ENCODE peak calls at places on chromosomes 11 and 22, in ten cellular contexts. Y is lower leg skin; Z is GM20000; W is choroid plexus epithelial cell; P is GM06990; H is transverse colon; L is cardiac fibroblast; F is GM12865; S is CD4-positive, alpha-beta T cell; Q is CD8-positive, alpha-beta T cell. G is an unnamed sample.

GRCh38 chr11:90851196-90851595 is 628.3 kb upstream of the CHORDC1 start:
- DNase-seq in S (no peak), Y (no peak), L (no peak), Z (no peak), H (no peak), P (no peak), F (no peak), Q (no peak), W (no peak), G (no peak)

GRCh38 chr11:60887531-60887930 is 18.9 kb downstream of the PRPF19 start:
- DNase-seq in P (no peak), Z (peak), L (peak), Q (peak), Y (no peak), F (peak), S (no peak), H (peak), W (peak), G (peak)

GRCh38 chr22:37669586-37669985 is 5.8 kb upstream of the LGALS1 start:
- DNase-seq in F (no peak), Z (no peak), W (no peak), S (no peak), L (no peak), H (no peak), Y (no peak), Q (no peak), P (no peak), G (no peak)

GRCh38 chr11:120034881-120035620 is 102.9 kb downstream of the TRIM29 start:
- DNase-seq in Y (no peak), L (no peak), W (no peak), F (no peak), Z (no peak), Q (no peak), H (no peak), S (no peak), P (no peak), G (peak)

GRCh38 chr11:46249103-46249942 is 28.1 kb upstream of the CREB3L1 start:
- DNase-seq in F (peak), Y (no peak), Q (no peak), L (peak), P (no peak), S (no peak), H (no peak), Z (no peak), W (peak), G (no peak)

GRCh38 chr11:120182790-120183491 is 27.9 kb upstream of the OAF start:
- DNase-seq in Z (no peak), S (no peak), F (no peak), P (no peak), L (peak), Y (peak), W (no peak), H (peak), Q (no peak), G (no peak)

GRCh38 chr11:62921573-62922188 is 518 bp upstream of the CHRM1 start:
- DNase-seq in F (no peak), S (no peak), P (no peak), W (no peak), Z (no peak), Y (peak), L (no peak), Q (no peak), H (peak), G (no peak)

GRCh38 chr11:74262725-74263124 is 48.7 kb downstream of the P4HA3 start:
- DNase-seq in S (no peak), H (no peak), Z (no peak), F (no peak), Q (no peak), Y (no peak), P (no peak), L (no peak), W (no peak), G (no peak)

GRCh38 chr22:36197601-36198146 is 3.9 kb downstream of the APOL4 start:
- DNase-seq in W (no peak), P (no peak), S (no peak), H (no peak), Y (no peak), L (no peak), Z (peak), F (peak), Q (no peak), G (peak)

GRCh38 chr11:70048279-70049024 is 29.7 kb upstream of the ANO1 start:
- DNase-seq in F (no peak), P (no peak), L (no peak), Q (no peak), Z (no peak), H (peak), S (no peak), W (peak), Y (no peak), G (no peak)

GRCh38 chr11:124753207-124753606 is 1.2 kb upstream of the VSIG2 start:
- DNase-seq in Y (no peak), W (no peak), Q (no peak), P (no peak), H (no peak), F (no peak), S (no peak), L (no peak), Z (no peak), G (peak)

GRCh38 chr11:111727431-111727830 is 38.8 kb downstream of the PPP2R1B start:
- DNase-seq in P (no peak), H (no peak), Y (no peak), W (no peak), L (no peak), Q (no peak), S (no peak), Z (no peak), F (no peak), G (no peak)

GRCh38 chr11:106152824-106153223 is 75.4 kb downstream of the AASDHPPT start:
- DNase-seq in W (peak), H (no peak), Z (no peak), S (no peak), Y (no peak), F (no peak), Q (no peak), P (no peak), L (peak), G (no peak)

GRCh38 chr11:75576017-75576416 is 14.0 kb downstream of the SERPINH1 start:
- DNase-seq in P (no peak), F (no peak), Q (no peak), H (no peak), S (no peak), L (no peak), W (no peak), Z (no peak), Y (no peak), G (no peak)

GRCh38 chr22:35540600-35541253 is at the start of gene RASD2:
- DNase-seq in P (no peak), Y (no peak), W (no peak), S (peak), Q (peak), Z (no peak), H (peak), F (peak), L (no peak), G (no peak)

DNA sequence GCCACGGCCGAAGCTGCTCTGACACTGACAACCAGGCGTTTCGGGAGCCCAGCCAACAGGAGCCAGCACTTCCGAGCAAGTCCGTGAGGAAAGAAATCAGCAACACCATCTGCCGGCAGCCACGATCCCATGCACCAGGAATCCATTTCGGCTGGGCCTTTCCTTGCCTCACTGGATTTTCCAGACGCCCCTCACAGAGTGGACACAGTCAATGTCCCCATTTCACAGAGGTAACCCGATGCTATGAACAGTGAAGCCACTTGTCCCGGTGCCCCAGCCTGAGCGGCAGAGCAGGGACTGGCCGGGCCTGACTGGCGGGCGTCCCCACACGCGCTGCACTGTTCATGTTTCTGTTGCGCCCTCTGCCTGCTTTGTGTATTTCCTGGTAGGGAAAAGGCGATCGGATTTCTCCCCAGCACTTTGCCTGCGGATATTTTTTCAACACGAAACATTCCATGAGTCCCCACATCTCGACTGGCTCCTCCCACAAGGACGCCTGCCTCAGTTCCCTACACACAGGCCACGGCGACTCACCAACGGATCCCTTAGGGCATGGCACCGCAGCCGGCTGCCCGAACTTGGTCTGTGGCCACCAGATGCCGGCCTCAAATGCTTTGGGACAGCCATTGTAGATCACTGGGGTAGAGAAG is 55.3 kb downstream of the TRMU start:
- DNase-seq in W (peak), F (no peak), H (peak), P (no peak), Z (no peak), S (no peak), Q (no peak), L (peak), Y (no peak), G (no peak)
- TF ChIP-seq CTCF in W (peak), F (no peak), H (peak), P (no peak), Z (no peak), S (no peak), Q (no peak), L (peak), Y (no peak), G (no peak)

GRCh38 chr11:57566035-57566504 is 1.4 kb downstream of the UBE2L6 start:
- DNase-seq in Y (peak), S (peak), H (peak), Z (peak), F (peak), L (peak), P (peak), Q (no peak), W (peak), G (peak)

GRCh38 chr11:57566564-57567209 is 785 bp downstream of the UBE2L6 start:
- DNase-seq in W (no peak), F (peak), Q (no peak), P (no peak), H (no peak), Z (peak), L (peak), Y (no peak), S (no peak), G (peak)

GRCh38 chr11:57567210-57567511 is 311 bp downstream of the UBE2L6 start:
- DNase-seq in L (peak), Z (peak), H (peak), Y (no peak), W (peak), Q (peak), P (no peak), F (peak), S (peak), G (peak)

GRCh38 chr11:57560146-57560545 is 7.3 kb downstream of the UBE2L6 start:
- DNase-seq in Q (no peak), H (no peak), W (no peak), Z (no peak), Y (no peak), F (no peak), P (no peak), S (no peak), L (no peak), G (no peak)

DNA sequence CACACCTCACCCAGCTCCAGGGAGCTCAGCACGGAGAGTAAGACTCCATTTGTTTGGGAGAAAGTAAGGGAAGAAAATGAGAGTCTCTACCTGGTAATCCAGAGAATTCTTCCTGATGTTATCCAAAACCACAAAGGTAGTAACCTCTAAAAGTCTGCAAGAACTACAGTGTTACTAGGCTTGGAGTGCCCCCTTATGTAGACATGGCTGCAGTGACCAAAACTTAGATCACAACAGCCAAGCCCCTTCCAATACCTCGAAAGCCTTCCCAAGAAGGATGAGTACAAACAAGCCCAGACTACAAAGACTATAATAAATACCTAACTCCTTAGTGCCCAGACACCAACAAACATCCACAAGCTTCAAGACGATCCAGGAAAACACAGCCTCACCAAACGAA is 4.9 kb downstream of the UBE2L6 start:
- DNase-seq in Y (no peak), P (no peak), S (no peak), F (no peak), W (no peak), Q (no peak), Z (no peak), L (no peak), H (no peak), G (no peak)
- TF ChIP-seq CTCF in Y (no peak), P (no peak), S (no peak), F (no peak), W (no peak), Q (no peak), Z (no peak), L (no peak), H (no peak), G (no peak)

GRCh38 chr11:19116971-19117759 is at the start of gene ZDHHC13:
- DNase-seq in H (peak), Z (peak), F (peak), P (peak), L (peak), Q (peak), W (peak), S (peak), Y (peak), G (peak)
- TF ChIP-seq CTCF in H (no peak), Z (peak), F (peak), P (peak), L (peak), Q (no peak), W (peak), S (no peak), Y (no peak), G (peak)

DNA sequence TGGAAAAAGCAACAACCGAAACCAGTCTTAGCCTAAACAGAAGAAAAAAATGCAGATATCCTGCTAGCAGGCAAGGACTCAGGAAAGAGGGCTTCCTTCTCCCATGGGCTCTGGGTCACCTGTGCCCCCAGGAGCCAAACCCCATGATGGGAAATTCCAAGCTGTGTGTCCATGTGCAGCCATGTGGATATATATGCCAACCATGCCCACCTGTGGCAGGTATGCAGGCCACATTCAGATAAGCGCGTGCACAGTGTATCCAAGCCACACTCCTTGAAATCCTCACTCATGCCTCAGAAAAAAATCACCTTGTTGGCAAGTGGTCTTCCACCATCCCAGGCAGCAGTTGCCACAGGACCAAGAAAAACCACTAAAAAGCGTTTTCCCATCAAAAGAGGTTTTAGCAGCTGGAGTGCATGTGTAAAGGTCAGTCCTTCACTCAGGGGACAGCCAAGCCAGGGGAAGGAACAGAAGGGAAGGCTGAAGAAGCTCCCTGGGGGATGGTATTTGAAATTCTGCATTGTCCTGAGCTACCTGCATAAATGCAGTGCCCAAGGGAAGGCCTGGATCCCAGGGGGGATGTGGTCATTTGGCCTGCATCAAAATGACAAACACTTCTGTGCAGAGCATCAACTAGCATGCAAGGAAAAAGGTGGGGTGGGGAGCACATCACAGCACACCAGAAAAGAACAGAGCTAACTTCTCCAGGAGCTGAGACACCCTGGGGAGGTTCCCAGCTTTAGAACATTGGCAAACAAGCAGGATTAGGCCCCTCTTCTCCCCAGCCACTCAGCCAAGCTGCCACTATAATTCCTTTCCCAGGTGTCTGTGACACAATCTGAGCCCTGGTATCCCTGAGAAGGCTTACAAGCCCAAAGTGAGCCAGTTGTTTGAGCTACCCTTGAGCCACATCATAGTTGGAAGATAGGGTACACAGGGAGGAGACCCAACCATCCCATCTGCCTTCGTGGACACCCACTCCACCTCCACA is 76.2 kb downstream of the GALNT18 start:
- DNase-seq in H (no peak), S (no peak), Q (no peak), W (no peak), L (no peak), P (no peak), Z (no peak), Y (no peak), F (no peak), G (no peak)
- TF ChIP-seq CTCF in H (no peak), S (no peak), Q (no peak), W (no peak), L (no peak), P (no peak), Z (no peak), Y (no peak), F (no peak), G (no peak)

DNA sequence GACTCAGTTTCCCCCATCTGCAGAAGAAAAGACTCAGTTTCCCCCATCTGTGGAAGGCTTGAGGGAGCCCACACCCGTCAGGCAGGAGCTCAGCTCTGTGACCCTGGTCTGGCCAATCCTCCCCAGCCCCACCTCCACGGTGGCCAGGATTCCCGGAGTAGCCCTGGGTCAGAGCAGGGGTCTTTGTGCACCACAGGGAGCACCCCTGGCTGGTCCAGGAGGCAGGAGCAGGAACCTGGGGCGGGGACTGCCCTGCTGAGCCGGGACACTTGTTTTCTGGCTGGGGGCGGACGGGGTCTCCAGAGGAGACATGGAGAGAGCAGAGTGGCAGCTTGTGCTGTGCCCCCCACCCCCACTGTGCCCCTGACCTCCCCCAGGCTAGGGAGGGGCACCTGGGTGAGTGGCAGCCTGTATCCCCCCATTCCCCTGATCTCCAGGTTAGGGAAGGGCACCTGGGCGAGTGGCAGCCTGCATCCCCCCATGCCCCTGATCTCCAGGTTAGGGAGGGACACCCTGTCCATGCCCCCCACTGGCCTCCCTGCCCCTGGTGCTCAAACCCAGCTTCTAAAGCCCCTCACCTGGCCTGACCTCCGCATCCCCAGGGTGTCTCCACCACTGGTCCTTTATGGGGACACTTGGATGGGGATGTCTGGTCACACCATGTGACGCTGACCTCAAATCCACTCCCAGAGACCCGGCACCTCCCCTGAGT is 18.8 kb downstream of the IL17REL start:
- DNase-seq in P (no peak), Q (no peak), Z (no peak), W (no peak), H (no peak), Y (no peak), L (no peak), F (no peak), S (no peak), G (no peak)
- TF ChIP-seq CTCF in P (no peak), Q (peak), Z (no peak), W (no peak), H (no peak), Y (no peak), L (no peak), F (no peak), S (peak), G (no peak)

DNA sequence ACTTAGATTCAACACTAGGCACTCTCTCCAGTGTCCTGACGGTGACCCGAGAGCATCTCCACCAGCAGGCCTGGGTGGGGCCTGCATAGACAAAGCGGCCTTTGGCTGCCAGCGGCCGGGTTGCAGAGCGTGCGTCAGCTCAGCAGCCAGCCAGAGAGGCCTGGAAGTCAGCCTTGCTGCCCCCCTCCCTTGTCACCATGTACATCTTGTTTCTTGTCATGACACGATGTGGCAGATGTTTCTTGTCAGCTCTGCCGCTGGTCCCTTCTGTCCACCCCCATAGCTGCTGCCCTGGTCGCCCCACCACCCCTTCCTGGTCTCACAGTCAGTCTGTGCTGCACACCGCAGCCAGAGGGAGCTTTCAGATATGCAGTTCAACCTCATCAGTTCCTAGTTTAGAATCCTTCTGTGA is 33.1 kb upstream of the CBX7 start:
- DNase-seq in L (peak), P (no peak), Q (no peak), Z (no peak), F (no peak), W (peak), Y (peak), H (no peak), S (no peak), G (no peak)
- TF ChIP-seq CTCF in L (peak), P (no peak), Q (no peak), Z (peak), F (no peak), W (peak), Y (no peak), H (no peak), S (no peak), G (no peak)

DNA sequence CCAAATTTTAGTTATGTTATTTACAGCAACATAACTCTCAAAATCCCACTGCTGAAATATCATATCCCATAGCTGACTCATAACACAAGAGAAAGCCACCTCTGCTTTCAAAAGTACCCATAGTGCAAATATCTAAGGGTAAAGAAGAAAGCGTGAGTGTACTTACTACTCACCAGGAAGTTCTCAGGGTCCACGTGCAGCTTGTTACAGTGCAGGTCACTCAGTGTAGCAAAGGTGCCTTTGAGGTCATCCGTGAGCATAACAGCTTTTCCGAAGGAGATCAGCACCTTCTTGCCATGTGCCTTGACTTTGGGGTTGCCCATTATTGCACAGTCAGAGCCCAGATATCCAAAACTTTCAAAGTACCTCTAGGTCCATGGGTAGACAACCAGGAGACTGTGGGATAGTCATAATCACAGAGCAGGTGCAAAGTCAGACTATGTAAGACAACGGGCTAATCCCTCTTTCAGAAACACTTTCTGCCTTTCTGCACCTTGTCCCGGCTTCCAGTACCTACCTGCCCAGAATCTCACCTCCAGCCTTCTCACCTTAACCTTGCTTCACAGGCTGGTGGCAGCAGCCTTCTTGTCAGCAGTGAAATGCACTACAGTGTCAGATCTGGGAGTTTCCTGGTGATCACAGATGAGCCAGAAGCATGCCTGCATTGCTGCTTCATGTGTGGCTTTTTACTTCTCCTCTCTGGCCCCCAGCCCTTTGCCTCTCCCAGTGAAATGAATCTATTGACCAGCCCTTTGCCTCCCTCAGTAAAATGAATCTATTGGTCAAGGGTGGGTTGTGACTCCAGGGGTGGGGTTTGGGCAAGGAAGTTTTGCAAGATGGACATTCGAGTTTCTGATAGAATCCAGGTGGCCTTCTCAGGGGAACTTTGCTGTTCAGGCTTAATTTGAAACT is 6.5 kb downstream of the HBG1 start:
- DNase-seq in P (no peak), S (no peak), Z (no peak), H (no peak), L (peak), W (peak), F (peak), Q (no peak), Y (no peak), G (no peak)
- TF ChIP-seq CTCF in P (no peak), S (no peak), Z (no peak), H (no peak), L (no peak), W (no peak), F (no peak), Q (no peak), Y (no peak), G (no peak)

G was measured in GM13977.